ENCODE peak calls at places on chromosome 2, in four cellular contexts. One of them, this sample, is unnamed.

GRCh38 chr2:111704246-111704645 is 179.7 kb downstream of the ANAPC1 start:
- DNase-seq in neural crest cell: no peak
- DNase-seq in activated gamma-delta T cell treated with anti-CD3 and anti-CD28 coated beads, Interleukin-2, amount 50 U/mL, for 16 hours: no peak
- DNase-seq in upper lobe of right lung: no peak
- DNase-seq in this sample: no peak

GRCh38 chr2:17822452-17823117 is 6.3 kb downstream of the MSGN1 start:
- DNase-seq in neural crest cell: no peak
- DNase-seq in activated gamma-delta T cell treated with anti-CD3 and anti-CD28 coated beads, Interleukin-2, amount 50 U/mL, for 16 hours: no peak
- DNase-seq in upper lobe of right lung: no peak
- DNase-seq in this sample: peak; percentile 65

GRCh38 chr2:54999182-54999581 is 51.1 kb downstream of the RTN4 start:
- DNase-seq in activated gamma-delta T cell treated with anti-CD3 and anti-CD28 coated beads, Interleukin-2, amount 50 U/mL, for 16 hours: no peak
- DNase-seq in neural crest cell: no peak
- DNase-seq in upper lobe of right lung: no peak
- DNase-seq in this sample: no peak

GRCh38 chr2:64718250-64718866 is 64.6 kb upstream of the SERTAD2 start:
- DNase-seq in activated gamma-delta T cell treated with anti-CD3 and anti-CD28 coated beads, Interleukin-2, amount 50 U/mL, for 16 hours: no peak
- DNase-seq in upper lobe of right lung: no peak
- DNase-seq in neural crest cell: no peak
- DNase-seq in this sample: no peak

GRCh38 chr2:172200495-172201085 is 97.9 kb upstream of the DLX2 start:
- DNase-seq in activated gamma-delta T cell treated with anti-CD3 and anti-CD28 coated beads, Interleukin-2, amount 50 U/mL, for 16 hours: peak; percentile 15
- DNase-seq in neural crest cell: no peak
- DNase-seq in upper lobe of right lung: no peak
- DNase-seq in this sample: peak; percentile 18

GRCh38 chr2:174634130-174635014 is 36.8 kb upstream of the WIPF1 start:
- DNase-seq in neural crest cell: no peak
- DNase-seq in activated gamma-delta T cell treated with anti-CD3 and anti-CD28 coated beads, Interleukin-2, amount 50 U/mL, for 16 hours: peak; percentile 29
- DNase-seq in upper lobe of right lung: peak; percentile 66
- DNase-seq in this sample: no peak

GRCh38 chr2:20667151-20667530 is 197 bp downstream of the GDF7 start:
- DNase-seq in upper lobe of right lung: peak; percentile 57
- DNase-seq in neural crest cell: no peak
- DNase-seq in activated gamma-delta T cell treated with anti-CD3 and anti-CD28 coated beads, Interleukin-2, amount 50 U/mL, for 16 hours: no peak
- DNase-seq in this sample: no peak

GRCh38 chr2:65466551-65466950 is 34.2 kb upstream of the SPRED2 start:
- DNase-seq in upper lobe of right lung: no peak
- DNase-seq in activated gamma-delta T cell treated with anti-CD3 and anti-CD28 coated beads, Interleukin-2, amount 50 U/mL, for 16 hours: no peak
- DNase-seq in neural crest cell: no peak
- DNase-seq in this sample: no peak

GRCh38 chr2:38315707-38316333 is 61.3 kb downstream of the ATL2 start:
- DNase-seq in neural crest cell: peak; percentile 23
- DNase-seq in activated gamma-delta T cell treated with anti-CD3 and anti-CD28 coated beads, Interleukin-2, amount 50 U/mL, for 16 hours: no peak
- DNase-seq in upper lobe of right lung: no peak
- DNase-seq in this sample: no peak

This sample was measured in BE2C.